ENCODE peak calls at places on chromosomes 16 and 17, in seven cellular contexts. I is mucosa of descending colon, P is Daoy, X is NCI-H2081, Q is NCI-H1436, B is NCI-H524, C is fibroblast of lung. W is an unnamed sample.

GRCh38 chr17:64386412-64387144 is 4.1 kb downstream of the PECAM1 start:
- DNase-seq in P (no peak), X (no peak), I (no peak), C (no peak), Q (no peak), B (no peak), W (no peak)

GRCh38 chr16:83956336-83957289 is 3.6 kb downstream of the OSGIN1 start:
- DNase-seq in Q (peak; percentile 65), B (peak; percentile 64), P (peak; percentile 79), X (peak; percentile 69), C (peak; percentile 57), I (peak; percentile 88), W (peak; percentile 39)

GRCh38 chr16:50802958-50803357 is 61.1 kb downstream of the CYLD start:
- DNase-seq in Q (no peak), B (no peak), I (no peak), P (no peak), C (no peak), X (no peak), W (no peak)

GRCh38 chr17:45103269-45103795 is 29.0 kb downstream of the PLCD3 start:
- DNase-seq in C (no peak), I (no peak), Q (no peak), B (no peak), P (no peak), X (no peak), W (no peak)

GRCh38 chr17:44987883-44988195 is 19.7 kb upstream of the C1QL1 start:
- DNase-seq in C (no peak), P (no peak), B (no peak), X (no peak), Q (no peak), I (no peak), W (no peak)

GRCh38 chr16:28081391-28081790 is 17.9 kb upstream of the GSG1L start:
- DNase-seq in X (no peak), P (no peak), B (peak; percentile 91), Q (no peak), C (no peak), I (no peak), W (no peak)

GRCh38 chr16:85369741-85370528 is 243.2 kb upstream of the GSE1 start:
- DNase-seq in C (no peak), X (peak; percentile 57), B (no peak), Q (peak; percentile 35), I (peak; percentile 86), P (peak; percentile 47), W (no peak)

GRCh38 chr16:71255721-71256120 is 25.2 kb upstream of the HYDIN start:
- DNase-seq in C (no peak), P (no peak), I (no peak), Q (no peak), B (peak; percentile 62), X (no peak), W (no peak)

GRCh38 chr17:49546546-49547535 is 28.8 kb upstream of the NXPH3 start:
- DNase-seq in B (no peak), I (no peak), X (no peak), C (no peak), Q (no peak), P (no peak), W (no peak)

GRCh38 chr17:75909051-75909811 is 4.5 kb upstream of the MRPL38 start:
- DNase-seq in I (no peak), Q (peak; percentile 86), P (no peak), B (peak; percentile 59), C (no peak), X (peak; percentile 100), W (no peak)

GRCh38 chr16:66878067-66878466 is 2.2 kb upstream of the PDP2 start:
- DNase-seq in P (peak; percentile 19), Q (no peak), B (no peak), C (peak; percentile 65), X (no peak), I (no peak), W (no peak)

GRCh38 chr16:76511203-76511602 is 234.0 kb downstream of the CNTNAP4 start:
- DNase-seq in I (no peak), C (no peak), P (no peak), B (no peak), X (no peak), Q (no peak), W (no peak)

GRCh38 chr17:82750241-82750905 is 1.5 kb upstream of the TBCD start:
- DNase-seq in P (no peak), Q (no peak), X (no peak), B (no peak), C (no peak), I (no peak), W (no peak)

GRCh38 chr16:9123871-9124270 is 32.4 kb downstream of the HAPSTR1 start:
- DNase-seq in Q (no peak), B (no peak), I (peak; percentile 91), X (peak; percentile 4), P (peak; percentile 52), C (peak; percentile 31), W (no peak)

GRCh38 chr17:61661135-61661534 is 70.1 kb upstream of the NACA2 start:
- DNase-seq in P (no peak), C (no peak), X (no peak), Q (no peak), I (no peak), B (no peak), W (no peak)

GRCh38 chr17:6940186-6940649 is 55.6 kb upstream of the ALOX12 start:
- DNase-seq in B (no peak), I (no peak), C (no peak), X (no peak), P (peak; percentile 80), Q (peak; percentile 59), W (no peak)

GRCh38 chr16:73054131-73054496 is 6.2 kb upstream of the ZFHX3 start:
- DNase-seq in Q (no peak), I (no peak), B (no peak), C (no peak), X (no peak), P (no peak), W (no peak)

GRCh38 chr17:34580685-34581445 is 1.5 kb downstream of the TMEM132E start:
- DNase-seq in P (peak; percentile 21), Q (no peak), X (no peak), C (no peak), I (no peak), B (peak; percentile 28), W (no peak)

GRCh38 chr16:1560866-1561265 is 27.4 kb downstream of the TMEM204 start:
- DNase-seq in I (no peak), B (no peak), P (no peak), C (no peak), X (no peak), Q (no peak), W (no peak)

GRCh38 chr16:23188911-23189310 is 6.4 kb downstream of the SCNN1G start:
- DNase-seq in I (no peak), C (no peak), X (no peak), Q (no peak), B (no peak), P (no peak), W (no peak)

GRCh38 chr16:31167315-31167714 is 12.6 kb upstream of the FUS start:
- DNase-seq in I (no peak), B (no peak), P (no peak), X (no peak), Q (no peak), C (no peak), W (no peak)

GRCh38 chr16:50402298-50402895 is 33.6 kb upstream of the BRD7 start:
- DNase-seq in Q (no peak), C (no peak), X (no peak), P (no peak), B (no peak), I (no peak), W (no peak)

W was measured in T-helper 1 cell.